ENCODE peak calls at places on chromosomes 6 and 20, in six cellular contexts. S is IMR-90, V is coronary artery, T is activated B cell treated with CpG ODN at 0.5 μM for 24 hours, O is WTC11, X is endothelial cell. Z is an unnamed sample.

GRCh38 chr6:39051399-39052122 is 3.0 kb downstream of the GLP1R start:
- DNase-seq in S (no peak), V (no peak), T (no peak), O (no peak), X (peak), Z (no peak)

GRCh38 chr6:125888989-125889656 is 67.4 kb upstream of the HINT3 start:
- DNase-seq in S (peak), T (no peak), X (peak), O (peak), V (no peak), Z (no peak)

GRCh38 chr20:25309395-25310267 is 61.7 kb downstream of the PYGB start:
- DNase-seq in V (no peak), T (no peak), S (peak), X (no peak), O (no peak), Z (peak)

GRCh38 chr6:159654483-159655098 is 38.5 kb downstream of the SOD2 start:
- DNase-seq in T (no peak), V (no peak), S (peak), O (no peak), X (no peak), Z (no peak)

GRCh38 chr6:11181478-11182136 is 50.9 kb downstream of the NEDD9 start:
- DNase-seq in X (no peak), S (no peak), T (no peak), O (no peak), V (no peak), Z (no peak)

GRCh38 chr6:136662347-136663237 is 112.4 kb upstream of the MAP7 start:
- DNase-seq in V (no peak), S (no peak), O (no peak), T (no peak), X (no peak), Z (no peak)

GRCh38 chr20:9306521-9306920 is 207.9 kb upstream of the LAMP5 start:
- DNase-seq in S (peak), V (no peak), O (no peak), X (no peak), T (no peak), Z (no peak)

GRCh38 chr6:96898241-96898851 is 655 bp upstream of the NDUFAF4 start:
- DNase-seq in T (no peak), X (no peak), V (no peak), S (peak), O (no peak), Z (no peak)

GRCh38 chr20:17613328-17614175 is 43.7 kb downstream of the DSTN start:
- DNase-seq in S (no peak), T (no peak), V (peak), X (no peak), O (no peak), Z (no peak)

GRCh38 chr6:110329729-110330436 is 28.3 kb downstream of the METTL24 start:
- DNase-seq in V (no peak), T (no peak), X (no peak), O (no peak), S (peak), Z (no peak)

GRCh38 chr6:45054610-45055009 is 273.5 kb upstream of the RUNX2 start:
- DNase-seq in V (no peak), S (no peak), X (no peak), T (no peak), O (no peak), Z (no peak)

GRCh38 chr20:49865559-49865958 is 49.8 kb downstream of the SPATA2 start:
- DNase-seq in S (peak), T (no peak), V (peak), X (no peak), O (no peak), Z (no peak)

GRCh38 chr6:31087494-31088089 is 24.8 kb downstream of the C6orf15 start:
- DNase-seq in T (peak), O (peak), S (peak), X (peak), V (no peak), Z (peak)

GRCh38 chr20:49508435-49509199 is 26.1 kb upstream of the KCNB1 start:
- DNase-seq in S (peak), X (no peak), O (no peak), T (no peak), V (no peak), Z (no peak)

GRCh38 chr20:16350465-16350864 is 222.8 kb downstream of the KIF16B start:
- DNase-seq in S (peak), O (no peak), V (no peak), T (no peak), X (no peak), Z (no peak)

GRCh38 chr6:165649701-165650137 is 13.3 kb downstream of the PDE10A start:
- DNase-seq in O (no peak), X (no peak), T (no peak), V (no peak), S (peak), Z (no peak)

GRCh38 chr6:164106345-164106769 is 691.8 kb downstream of the QKI start:
- DNase-seq in V (no peak), O (peak), X (peak), S (no peak), T (no peak), Z (no peak)

GRCh38 chr20:18223399-18223798 is 64.9 kb upstream of the ZNF133 start:
- DNase-seq in T (no peak), V (no peak), O (no peak), X (no peak), S (no peak), Z (no peak)

GRCh38 chr6:106069478-106069877 is 16.7 kb upstream of the PRDM1 start:
- DNase-seq in S (peak), T (no peak), V (no peak), O (no peak), X (no peak), Z (no peak)

GRCh38 chr6:54876365-54876764 is 29.8 kb downstream of the FAM83B start:
- DNase-seq in O (no peak), T (no peak), V (no peak), X (no peak), S (no peak), Z (no peak)

GRCh38 chr20:63842258-63842657 is 11.2 kb upstream of the ZBTB46 start:
- DNase-seq in O (no peak), X (no peak), V (no peak), S (no peak), T (no peak), Z (no peak)

GRCh38 chr6:107564223-107564855 is 74.4 kb downstream of the SOBP start:
- DNase-seq in V (no peak), X (no peak), O (no peak), T (no peak), S (no peak), Z (no peak)

GRCh38 chr20:62426678-62427077 is 661 bp downstream of the RBBP8NL start:
- DNase-seq in S (no peak), V (no peak), X (no peak), O (peak), T (no peak), Z (no peak)

GRCh38 chr6:100664274-100665040 is 199.7 kb upstream of the SIM1 start:
- DNase-seq in V (no peak), S (peak), T (no peak), X (no peak), O (no peak), Z (no peak)

GRCh38 chr20:22949710-22950109 is 85.4 kb upstream of the SSTR4 start:
- DNase-seq in O (no peak), V (no peak), T (no peak), X (no peak), S (no peak), Z (no peak)

GRCh38 chr20:58111340-58112016 is 117.0 kb downstream of the ANKRD60 start:
- DNase-seq in T (no peak), O (no peak), X (no peak), V (peak), S (no peak), Z (no peak)

GRCh38 chr20:58893355-58894151 is 41.0 kb downstream of the GNAS start:
- DNase-seq in T (no peak), X (no peak), O (no peak), V (no peak), S (peak), Z (no peak)

GRCh38 chr20:58129736-58130135 is 98.7 kb downstream of the ANKRD60 start:
- DNase-seq in S (no peak), O (no peak), X (no peak), V (peak), T (no peak), Z (no peak)

GRCh38 chr6:87873556-87873955 is 171.5 kb upstream of the AKIRIN2 start:
- DNase-seq in O (no peak), T (no peak), V (no peak), X (no peak), S (no peak), Z (no peak)

DNA sequence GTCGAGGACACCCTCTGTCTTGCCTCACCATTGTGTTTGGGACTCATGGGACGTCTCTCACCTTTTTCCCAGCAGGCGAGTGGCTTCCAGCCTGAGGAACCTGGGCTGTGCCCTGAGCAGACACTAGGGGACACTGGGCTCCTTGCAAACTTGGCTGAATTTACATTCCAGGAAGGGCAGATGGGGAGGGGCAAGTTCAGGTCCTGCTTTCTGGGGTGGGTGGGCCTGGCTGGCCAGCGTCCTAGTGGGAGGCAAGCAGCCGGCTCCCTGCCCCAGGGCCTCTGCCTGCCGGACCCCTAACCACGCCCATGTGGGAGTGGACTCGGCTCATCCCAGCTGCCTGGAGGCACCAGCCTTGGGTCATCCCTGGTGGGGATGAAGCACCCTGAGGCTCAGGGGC is 48.2 kb upstream of the MLN start:
- DNase-seq in X (peak), V (no peak), T (no peak), S (no peak), O (peak), Z (no peak)
- TF ChIP-seq CTCF in X (no peak), V (no peak), T (no peak), S (peak), O (peak), Z (no peak)

GRCh38 chr6:19551611-19552010 is 285.6 kb upstream of the ID4 start:
- DNase-seq in V (no peak), X (no peak), T (no peak), O (no peak), S (no peak), Z (no peak)

GRCh38 chr6:19547507-19547906 is 289.7 kb upstream of the ID4 start:
- DNase-seq in X (no peak), O (no peak), V (no peak), T (no peak), S (no peak), Z (no peak)

GRCh38 chr6:19554356-19555225 is 282.6 kb upstream of the ID4 start:
- DNase-seq in O (no peak), S (no peak), V (no peak), X (no peak), T (no peak), Z (no peak)

GRCh38 chr6:19552588-19552987 is 284.6 kb upstream of the ID4 start:
- DNase-seq in V (no peak), S (no peak), T (no peak), X (no peak), O (no peak), Z (no peak)

DNA sequence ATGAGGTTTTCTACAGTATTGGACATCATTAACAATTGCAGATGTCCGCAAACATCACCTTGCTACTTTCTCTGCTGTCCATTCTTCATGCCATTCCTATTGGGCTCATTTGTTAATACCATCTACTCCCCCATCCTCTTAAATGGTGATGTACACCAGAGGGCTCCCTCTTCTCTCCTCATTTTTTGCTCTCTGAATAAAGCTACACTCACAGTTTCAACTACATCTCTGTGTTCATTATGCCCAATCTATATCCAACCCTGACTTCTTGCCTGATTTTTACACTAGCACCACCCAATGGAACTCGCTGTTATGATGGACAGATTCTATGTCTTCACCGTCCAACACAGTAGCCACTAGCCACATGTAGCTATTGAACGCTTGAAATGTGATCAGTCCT is 288.1 kb upstream of the ID4 start:
- DNase-seq in S (no peak), X (no peak), T (no peak), O (no peak), V (no peak), Z (no peak)
- TF ChIP-seq CTCF in S (no peak), X (no peak), T (no peak), O (no peak), V (no peak), Z (no peak)

GRCh38 chr6:14062345-14063029 is 55.1 kb upstream of the CD83 start:
- DNase-seq in V (no peak), X (no peak), O (no peak), T (no peak), S (no peak), Z (no peak)
- TF ChIP-seq CTCF in V (no peak), X (no peak), O (no peak), T (no peak), S (no peak), Z (no peak)

GRCh38 chr6:51654647-51655046 is 432.8 kb downstream of the PKHD1 start:
- DNase-seq in T (no peak), O (no peak), S (no peak), X (no peak), V (no peak), Z (no peak)
- TF ChIP-seq CTCF in T (no peak), O (no peak), S (no peak), X (no peak), V (no peak), Z (no peak)

GRCh38 chr6:49070411-49070810 is 392.6 kb downstream of the MMUT start:
- DNase-seq in S (no peak), V (no peak), T (no peak), X (no peak), O (no peak), Z (no peak)
- TF ChIP-seq CTCF in S (no peak), V (no peak), T (no peak), X (no peak), O (no peak), Z (no peak)

DNA sequence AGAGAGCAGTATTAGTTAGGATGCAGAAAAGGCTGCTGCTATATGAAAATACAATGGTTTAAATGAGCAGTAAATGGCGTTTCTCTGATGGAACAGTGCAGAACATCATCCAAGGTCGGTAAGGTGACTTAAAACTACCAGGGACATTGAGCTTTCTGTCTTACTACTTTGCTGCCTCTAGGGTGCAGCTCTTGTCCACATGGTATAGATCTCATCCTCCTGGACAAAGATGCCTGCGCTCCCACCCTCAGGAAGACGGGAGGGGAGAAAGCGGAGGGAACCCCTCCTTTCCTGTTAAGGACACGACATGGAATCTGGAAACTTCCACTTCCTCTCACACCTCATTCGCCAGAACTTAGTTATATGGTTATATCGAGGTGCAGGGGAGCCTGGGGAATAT is 224.4 kb upstream of the TSHZ2 start:
- DNase-seq in S (no peak), T (no peak), V (no peak), X (peak), O (peak), Z (no peak)
- TF ChIP-seq CTCF in S (no peak), T (no peak), V (no peak), X (no peak), O (peak), Z (no peak)

GRCh38 chr6:37123957-37124729 is 45.8 kb upstream of the PIM1 start:
- DNase-seq in O (no peak), T (no peak), S (no peak), X (no peak), V (no peak), Z (no peak)

GRCh38 chr6:37127961-37128862 is 41.7 kb upstream of the PIM1 start:
- DNase-seq in T (no peak), X (no peak), O (no peak), S (peak), V (no peak), Z (no peak)

GRCh38 chr6:37126961-37127360 is 43.0 kb upstream of the PIM1 start:
- DNase-seq in S (no peak), T (no peak), O (no peak), V (no peak), X (no peak), Z (no peak)

GRCh38 chr6:37126554-37126906 is 43.4 kb upstream of the PIM1 start:
- DNase-seq in O (no peak), X (no peak), T (no peak), V (no peak), S (no peak), Z (no peak)

GRCh38 chr6:37125779-37126553 is 44.0 kb upstream of the PIM1 start:
- DNase-seq in X (peak), S (no peak), V (no peak), T (no peak), O (peak), Z (no peak)
- TF ChIP-seq CTCF in X (no peak), S (no peak), V (no peak), T (no peak), O (no peak), Z (no peak)

GRCh38 chr6:161417712-161418457 is 144.0 kb upstream of the AGPAT4 start:
- DNase-seq in T (no peak), S (peak), O (no peak), X (no peak), V (no peak), Z (no peak)
- TF ChIP-seq CTCF in T (no peak), S (no peak), O (no peak), X (no peak), V (no peak), Z (no peak)